ENCODE peak calls at places on chromosomes 11 and 22, in five cellular contexts. D is osteocyte, C is lower leg skin, V is NCI-H2171 treated with DMSO at 0.1 percent for 48 hours, U is RCC 7860. M is an unnamed sample.

GRCh38 chr11:74838188-74838587 is 89.5 kb downstream of the RNF169 start:
- DNase-seq in U (no peak), D (no peak), V (no peak), C (no peak), M (no peak)

GRCh38 chr11:110297082-110297725 is 790 bp upstream of the RDX start:
- DNase-seq in D (no peak), C (no peak), U (peak), V (no peak), M (no peak)

GRCh38 chr11:119791701-119792151 is 62.7 kb upstream of the NECTIN1 start:
- DNase-seq in U (no peak), C (peak), V (peak), D (no peak), M (no peak)

GRCh38 chr11:43736502-43737193 is 56.1 kb downstream of the HSD17B12 start:
- DNase-seq in V (peak), D (no peak), C (no peak), U (no peak), M (no peak)

GRCh38 chr22:46180370-46181137 is 30.2 kb downstream of the PPARA start:
- DNase-seq in C (no peak), V (no peak), U (no peak), D (no peak), M (no peak)

GRCh38 chr11:93024376-93024775 is 54.9 kb downstream of the MTNR1B start:
- DNase-seq in U (peak), V (no peak), C (no peak), D (no peak), M (no peak)

GRCh38 chr11:21414928-21415327 is 745.5 kb downstream of the NELL1 start:
- DNase-seq in U (no peak), D (no peak), C (no peak), V (no peak), M (no peak)

GRCh38 chr22:40009231-40009769 is 14.5 kb downstream of the FAM83F start:
- DNase-seq in C (no peak), U (peak), D (no peak), V (peak), M (peak)

GRCh38 chr11:134418119-134418840 is 6.2 kb upstream of the B3GAT1 start:
- DNase-seq in U (no peak), D (no peak), V (no peak), C (no peak), M (no peak)

GRCh38 chr11:9230291-9230690 is 34.9 kb downstream of the DENND5A start:
- DNase-seq in U (no peak), D (no peak), V (no peak), C (no peak), M (no peak)

GRCh38 chr22:42645341-42645937 is 3.8 kb downstream of the CYB5R3 start:
- DNase-seq in U (no peak), C (no peak), V (no peak), D (no peak), M (no peak)

GRCh38 chr11:5891216-5891800 is 1.7 kb upstream of the OR52E5 start:
- DNase-seq in V (no peak), D (no peak), U (peak), C (no peak), M (peak)

GRCh38 chr11:91978747-91979146 is 245.9 kb upstream of the FAT3 start:
- DNase-seq in U (no peak), D (no peak), C (no peak), V (no peak), M (no peak)

GRCh38 chr11:133740928-133741327 is 104.4 kb downstream of the SPATA19 start:
- DNase-seq in D (peak), V (no peak), C (no peak), U (no peak), M (no peak)

GRCh38 chr11:17314232-17314547 is 37.4 kb upstream of the NCR3LG1 start:
- DNase-seq in D (no peak), V (peak), C (no peak), U (no peak), M (no peak)

GRCh38 chr11:46026616-46027293 is 94.5 kb downstream of the PHF21A start:
- DNase-seq in D (no peak), V (no peak), U (no peak), C (no peak), M (no peak)

GRCh38 chr11:123543796-123544195 is 110.6 kb downstream of the SCN3B start:
- DNase-seq in C (no peak), U (no peak), V (no peak), D (no peak), M (no peak)

GRCh38 chr11:121575250-121575962 is 122.6 kb upstream of the SORL1-AS1 start:
- DNase-seq in U (no peak), C (no peak), D (peak), V (no peak), M (no peak)

GRCh38 chr11:62654297-62654696 is 1.2 kb upstream of the INTS5 start:
- DNase-seq in C (no peak), D (no peak), V (no peak), U (no peak), M (no peak)

GRCh38 chr22:43428005-43428485 is 16.2 kb downstream of the MPPED1 start:
- DNase-seq in U (no peak), C (no peak), D (no peak), V (peak), M (no peak)

GRCh38 chr11:44506375-44507016 is 59.0 kb upstream of the CD82 start:
- DNase-seq in V (no peak), U (peak), D (no peak), C (no peak), M (no peak)

GRCh38 chr22:41793871-41794270 is 6.6 kb upstream of the CCDC134 start:
- DNase-seq in V (no peak), U (no peak), D (no peak), C (no peak), M (no peak)

GRCh38 chr11:113484223-113484622 is 9.0 kb upstream of the DRD2 start:
- DNase-seq in C (no peak), U (no peak), V (no peak), D (no peak), M (no peak)

GRCh38 chr11:14029971-14030531 is 67.5 kb downstream of the SPON1 start:
- DNase-seq in U (no peak), D (no peak), C (no peak), V (no peak), M (peak)

GRCh38 chr11:69140635-69141034 is 15.1 kb upstream of the SMIM38 start:
- DNase-seq in U (no peak), V (peak), D (no peak), C (peak), M (no peak)

GRCh38 chr22:30948930-30949342 is 19.6 kb downstream of the MORC2 start:
- DNase-seq in V (no peak), C (no peak), U (no peak), D (peak), M (no peak)

GRCh38 chr11:1228183-1228821 is 5.4 kb downstream of the MUC5B start:
- DNase-seq in U (no peak), D (no peak), V (no peak), C (peak), M (no peak)

GRCh38 chr11:86459682-86460460 is 85.2 kb downstream of the CCDC81 start:
- DNase-seq in D (peak), U (peak), C (peak), V (no peak), M (no peak)

GRCh38 chr11:5380740-5381342 is 2.8 kb upstream of the OR51M1 start:
- DNase-seq in D (no peak), V (peak), C (no peak), U (peak), M (peak)

GRCh38 chr22:32971252-32971651 is 86.9 kb downstream of the SYN3 start:
- DNase-seq in D (no peak), V (no peak), C (peak), U (no peak), M (no peak)

GRCh38 chr22:46381142-46381541 is 45.6 kb downstream of the TRMU start:
- DNase-seq in V (no peak), U (peak), D (no peak), C (no peak), M (no peak)

GRCh38 chr22:41762980-41763779 is 37.3 kb upstream of the CCDC134 start:
- DNase-seq in V (no peak), C (no peak), D (no peak), U (no peak), M (peak)

GRCh38 chr11:64762916-64763803 is 3.4 kb upstream of the PYGM start:
- DNase-seq in C (no peak), U (peak), V (peak), D (no peak), M (no peak)

GRCh38 chr11:67264260-67264659 is 2.0 kb upstream of the GRK2 start:
- DNase-seq in V (no peak), C (no peak), D (no peak), U (no peak), M (no peak)

M was measured in NCI-H748 treated with DMSO at 0.1 percent for 48 hours.